ENCODE peak calls at places on chromosome 1, in four cellular contexts. One of them, this sample, is unnamed.

GRCh38 chr1:61114178-61114870 is 32.0 kb downstream of the NFIA start:
- DNase-seq in breast epithelium: no peak
- DNase-seq in PC-3: no peak
- DNase-seq in A549: no peak
- DNase-seq in this sample: no peak

GRCh38 chr1:39110325-39110851 is 84.2 kb downstream of the NDUFS5 start:
- DNase-seq in A549: no peak
- DNase-seq in PC-3: no peak
- DNase-seq in breast epithelium: no peak
- DNase-seq in this sample: peak

GRCh38 chr1:110605901-110606783 is at the start of gene KCNA2:
- DNase-seq in A549: no peak
- DNase-seq in PC-3: no peak
- DNase-seq in breast epithelium: no peak
- DNase-seq in this sample: no peak

GRCh38 chr1:108817016-108817415 is 39.9 kb downstream of the AKNAD1 start:
- DNase-seq in PC-3: no peak
- DNase-seq in A549: no peak
- DNase-seq in breast epithelium: no peak
- DNase-seq in this sample: peak

GRCh38 chr1:29124366-29125236 is 898 bp upstream of the TMEM200B start:
- DNase-seq in A549: peak
- DNase-seq in PC-3: peak
- DNase-seq in breast epithelium: peak
- DNase-seq in this sample: peak

GRCh38 chr1:160711528-160712311 is at the start of gene CD48:
- DNase-seq in PC-3: no peak
- DNase-seq in A549: no peak
- DNase-seq in breast epithelium: no peak
- DNase-seq in this sample: no peak

GRCh38 chr1:59432531-59433439 is 135.9 kb downstream of the FGGY start:
- DNase-seq in breast epithelium: no peak
- DNase-seq in PC-3: no peak
- DNase-seq in A549: no peak
- DNase-seq in this sample: no peak

GRCh38 chr1:24294757-24295371 is 24.3 kb upstream of the GRHL3 start:
- DNase-seq in breast epithelium: no peak
- DNase-seq in PC-3: peak
- DNase-seq in A549: peak
- DNase-seq in this sample: peak

GRCh38 chr1:232110281-232111090 is 483.9 kb downstream of the DISC1 start:
- DNase-seq in A549: no peak
- DNase-seq in breast epithelium: no peak
- DNase-seq in PC-3: no peak
- DNase-seq in this sample: no peak

GRCh38 chr1:90926971-90927370 is 94.9 kb downstream of the ZNF644 start:
- DNase-seq in breast epithelium: no peak
- DNase-seq in A549: no peak
- DNase-seq in PC-3: no peak
- DNase-seq in this sample: no peak

GRCh38 chr1:28374297-28374696 is 4.8 kb downstream of the PHACTR4 start:
- DNase-seq in A549: no peak
- DNase-seq in breast epithelium: no peak
- DNase-seq in PC-3: no peak
- DNase-seq in this sample: no peak

GRCh38 chr1:201703646-201704438 is 125.1 kb upstream of the IPO9 start:
- DNase-seq in breast epithelium: peak
- DNase-seq in PC-3: peak
- DNase-seq in A549: peak
- DNase-seq in this sample: peak

GRCh38 chr1:202259705-202260104 is 66.1 kb downstream of the LGR6 start:
- DNase-seq in breast epithelium: peak
- DNase-seq in A549: no peak
- DNase-seq in PC-3: no peak
- DNase-seq in this sample: no peak

GRCh38 chr1:6612641-6613360 is 730 bp upstream of the PHF13 start:
- DNase-seq in A549: no peak
- DNase-seq in PC-3: peak
- DNase-seq in breast epithelium: peak
- DNase-seq in this sample: peak

GRCh38 chr1:28258628-28259251 is 578 bp upstream of the SESN2 start:
- DNase-seq in A549: no peak
- DNase-seq in PC-3: no peak
- DNase-seq in breast epithelium: no peak
- DNase-seq in this sample: no peak

GRCh38 chr1:147545133-147545532 is 3.8 kb downstream of the BCL9 start:
- DNase-seq in A549: no peak
- DNase-seq in breast epithelium: no peak
- DNase-seq in PC-3: peak
- DNase-seq in this sample: peak

GRCh38 chr1:232377494-232377770 is 252.5 kb downstream of the SIPA1L2 start:
- DNase-seq in A549: no peak
- DNase-seq in breast epithelium: no peak
- DNase-seq in PC-3: peak
- DNase-seq in this sample: peak

GRCh38 chr1:145858937-145859490 is at the start of gene PIAS3:
- DNase-seq in breast epithelium: peak
- DNase-seq in PC-3: peak
- DNase-seq in A549: peak
- DNase-seq in this sample: peak

GRCh38 chr1:145859491-145860159 is 744 bp upstream of the PIAS3 start:
- DNase-seq in breast epithelium: peak
- DNase-seq in PC-3: peak
- DNase-seq in A549: peak
- DNase-seq in this sample: peak

GRCh38 chr1:145857170-145857569 is 1.7 kb downstream of the PIAS3 start:
- DNase-seq in PC-3: no peak
- DNase-seq in breast epithelium: no peak
- DNase-seq in A549: no peak
- DNase-seq in this sample: no peak

GRCh38 chr1:145858238-145858936 is 494 bp downstream of the PIAS3 start:
- DNase-seq in PC-3: peak
- DNase-seq in A549: peak
- DNase-seq in breast epithelium: peak
- DNase-seq in this sample: peak

GRCh38 chr1:145855426-145855948 is 3.4 kb downstream of the PIAS3 start:
- DNase-seq in A549: no peak
- DNase-seq in breast epithelium: no peak
- DNase-seq in PC-3: no peak
- DNase-seq in this sample: peak
- TF ChIP-seq CTCF in A549: peak
- TF ChIP-seq CTCF in breast epithelium: no peak
- TF ChIP-seq CTCF in PC-3: no peak
- TF ChIP-seq CTCF in this sample: peak

GRCh38 chr1:43588592-43588991 is 57.9 kb downstream of the PTPRF start:
- DNase-seq in A549: no peak
- DNase-seq in PC-3: no peak
- DNase-seq in breast epithelium: no peak
- DNase-seq in this sample: no peak

GRCh38 chr1:43592051-43592665 is 57.8 kb upstream of the KDM4A start:
- DNase-seq in A549: no peak
- DNase-seq in PC-3: no peak
- DNase-seq in breast epithelium: no peak
- DNase-seq in this sample: no peak

GRCh38 chr1:43591181-43591580 is 58.8 kb upstream of the KDM4A start:
- DNase-seq in PC-3: no peak
- DNase-seq in breast epithelium: no peak
- DNase-seq in A549: no peak
- DNase-seq in this sample: no peak

GRCh38 chr1:43592974-43593683 is 56.8 kb upstream of the KDM4A start:
- DNase-seq in A549: no peak
- DNase-seq in breast epithelium: no peak
- DNase-seq in PC-3: no peak
- DNase-seq in this sample: no peak

GRCh38 chr1:43590389-43590788 is 59.6 kb upstream of the KDM4A start:
- DNase-seq in A549: peak
- DNase-seq in breast epithelium: no peak
- DNase-seq in PC-3: no peak
- DNase-seq in this sample: no peak
- TF ChIP-seq CTCF in A549: no peak
- TF ChIP-seq CTCF in breast epithelium: no peak
- TF ChIP-seq CTCF in PC-3: peak
- TF ChIP-seq CTCF in this sample: peak

GRCh38 chr1:167927075-167927754 is 9.3 kb upstream of the DCAF6 start:
- DNase-seq in PC-3: no peak
- DNase-seq in breast epithelium: no peak
- DNase-seq in A549: no peak
- DNase-seq in this sample: no peak

GRCh38 chr1:167928457-167928852 is 8.0 kb upstream of the DCAF6 start:
- DNase-seq in PC-3: no peak
- DNase-seq in breast epithelium: no peak
- DNase-seq in A549: no peak
- DNase-seq in this sample: no peak

GRCh38 chr1:167924553-167925223 is 10.8 kb upstream of the ADCY10 start:
- DNase-seq in PC-3: no peak
- DNase-seq in breast epithelium: no peak
- DNase-seq in A549: no peak
- DNase-seq in this sample: no peak

GRCh38 chr1:167924102-167924501 is 10.2 kb upstream of the ADCY10 start:
- DNase-seq in A549: no peak
- DNase-seq in breast epithelium: no peak
- DNase-seq in PC-3: no peak
- DNase-seq in this sample: no peak

GRCh38 chr1:167926486-167926997 is 9.9 kb upstream of the DCAF6 start:
- DNase-seq in PC-3: no peak
- DNase-seq in breast epithelium: no peak
- DNase-seq in A549: peak
- DNase-seq in this sample: no peak
- TF ChIP-seq CTCF in PC-3: no peak
- TF ChIP-seq CTCF in breast epithelium: no peak
- TF ChIP-seq CTCF in A549: peak
- TF ChIP-seq CTCF in this sample: no peak

GRCh38 chr1:47469910-47470309 is 32.1 kb downstream of the FOXD2 start:
- DNase-seq in breast epithelium: no peak
- DNase-seq in A549: no peak
- DNase-seq in PC-3: no peak
- DNase-seq in this sample: no peak
- TF ChIP-seq CTCF in breast epithelium: no peak
- TF ChIP-seq CTCF in A549: no peak
- TF ChIP-seq CTCF in PC-3: no peak
- TF ChIP-seq CTCF in this sample: no peak